ENCODE peak calls at places on chromosomes 4 and X, in six cellular contexts. D is PC-3, Q is cardiac fibroblast, N is fibroblast of mammary gland, C is germinal center, T is EH. B is an unnamed sample.

GRCh38 chr4:119626420-119626819 is 2.2 kb downstream of the PDE5A start:
- DNase-seq in D (no peak), Q (peak; percentile 24), N (no peak), C (no peak), T (peak; percentile 23), B (no peak)

GRCh38 chr4:116664198-116664597 is 421.2 kb downstream of the TRAM1L1 start:
- DNase-seq in D (no peak), Q (no peak), N (no peak), C (no peak), T (no peak), B (no peak)

GRCh38 chrX:140526138-140526537 is 21.3 kb upstream of the SOX3 start:
- DNase-seq in D (no peak), Q (peak; percentile 18), N (no peak), C (no peak), T (peak; percentile 61), B (no peak)

GRCh38 chr4:87502580-87503238 is 26.5 kb downstream of the SPARCL1 start:
- DNase-seq in D (peak; percentile 53), Q (peak; percentile 42), N (peak; percentile 54), C (no peak), T (peak; percentile 82), B (no peak)

GRCh38 chrX:20742106-20742505 is 475.4 kb upstream of the RPS6KA3 start:
- DNase-seq in D (peak; percentile 6), Q (no peak), N (peak; percentile 62), C (no peak), T (peak; percentile 3), B (no peak)

GRCh38 chrX:11214346-11215190 is 78.6 kb upstream of the AMELX start:
- DNase-seq in D (no peak), Q (no peak), N (no peak), C (no peak), T (no peak), B (no peak)

GRCh38 chr4:85762204-85762884 is 287.4 kb downstream of the ARHGAP24 start:
- DNase-seq in D (peak; percentile 67), Q (peak; percentile 94), N (peak; percentile 93), C (no peak), T (peak; percentile 96), B (no peak)

GRCh38 chr4:132934901-132935300 is 214.2 kb upstream of the PCDH10 start:
- DNase-seq in D (no peak), Q (no peak), N (no peak), C (no peak), T (no peak), B (no peak)

GRCh38 chr4:8269535-8270417 is at the start of gene HTRA3:
- DNase-seq in D (peak; percentile 33), Q (no peak), N (no peak), C (no peak), T (peak; percentile 52), B (no peak)

GRCh38 chrX:77953708-77954107 is 15.7 kb downstream of the PGAM4 start:
- DNase-seq in D (peak; percentile 54), Q (peak; percentile 70), N (peak; percentile 36), C (no peak), T (peak; percentile 37), B (no peak)

GRCh38 chr4:24729041-24729730 is 66.2 kb upstream of the SOD3 start:
- DNase-seq in D (no peak), Q (no peak), N (peak; percentile 6), C (no peak), T (no peak), B (no peak)

GRCh38 chr4:137630252-137630651 is 98.0 kb upstream of the PCDH18 start:
- DNase-seq in D (no peak), Q (no peak), N (no peak), C (no peak), T (no peak), B (no peak)

GRCh38 chrX:83997781-83998180 is 136.8 kb downstream of the CYLC1 start:
- DNase-seq in D (no peak), Q (no peak), N (no peak), C (no peak), T (no peak), B (no peak)

GRCh38 chrX:68666580-68666979 is 19.1 kb downstream of the STARD8 start:
- DNase-seq in D (no peak), Q (no peak), N (no peak), C (no peak), T (no peak), B (no peak)